ENCODE peak calls at places on chromosomes 3 and 15, in four cellular contexts. P is suprapubic skin; J is stimulated activated CD4-positive, alpha-beta T cell treated with anti-CD3 and anti-CD28 coated beads, Interleukin-12 subunit alpha, Interleukin-12 subunit beta, amount 100 ng/mL, for 4 hours; X is GM03348. G is an unnamed sample.
A peak's percentile ranks its signal among the peaks of the same experiment; 100 is the strongest.

GRCh38 chr3:119664850-119665379 is 4.5 kb upstream of the POPDC2 start:
- DNase-seq in P (no peak), J (no peak), X (no peak), G (peak; percentile 15)

GRCh38 chr3:47910777-47911440 is 105.3 kb downstream of the MAP4 start:
- DNase-seq in P (no peak), J (no peak), X (peak; percentile 77), G (no peak)

GRCh38 chr3:66441692-66442091 is 59.1 kb downstream of the LRIG1 start:
- DNase-seq in P (no peak), J (no peak), X (no peak), G (no peak)

GRCh38 chr15:55999635-56000034 is 6.2 kb upstream of the NEDD4 start:
- DNase-seq in P (no peak), J (no peak), X (no peak), G (no peak)

GRCh38 chr3:150357923-150358322 is 50.2 kb upstream of the TSC22D2 start:
- DNase-seq in P (no peak), J (no peak), X (no peak), G (no peak)

GRCh38 chr15:35450492-35450891 is 95.5 kb downstream of the DPH6 start:
- DNase-seq in P (no peak), J (no peak), X (peak; percentile 46), G (no peak)

GRCh38 chr3:107921083-107921482 is 169.7 kb downstream of the CD47 start:
- DNase-seq in P (no peak), J (no peak), X (no peak), G (no peak)

GRCh38 chr15:80259942-80260510 is 8.0 kb upstream of the CTXND1 start:
- DNase-seq in P (no peak), J (no peak), X (no peak), G (no peak)

GRCh38 chr3:22175899-22176298 is 424.9 kb upstream of the ZNF385D start:
- DNase-seq in P (no peak), J (no peak), X (peak; percentile 8), G (no peak)

GRCh38 chr3:174441588-174442316 is 417.4 kb upstream of the NAALADL2 start:
- DNase-seq in P (no peak), J (no peak), X (peak; percentile 65), G (no peak)

GRCh38 chr15:58909616-58910015 is 23.9 kb downstream of the SLTM start:
- DNase-seq in P (no peak), J (no peak), X (no peak), G (no peak)

GRCh38 chr3:196837819-196838420 is 29.8 kb upstream of the SENP5 start:
- DNase-seq in P (peak; percentile 67), J (peak; percentile 63), X (peak; percentile 82), G (peak; percentile 32)

G was measured in stimulated activated naive B cell treated with anti-CD40 and anti-IgM and Interleukin-4, amounts not matched to agents 10 μg/mL and 1 μg/mL and 100 μg/mL, for 72 hours.